ENCODE peak calls at places on chromosome 15, in five cellular contexts. Q is hypothalamus; H is 8988T; T is MCF 10A; P is activated CD4-positive, alpha-beta T cell treated with anti-CD3 and anti-CD28 coated beads for 1 hour. N is an unnamed sample.

GRCh38 chr15:101240364-101240763 is 11.5 kb downstream of the CHSY1 start:
- DNase-seq in H (no peak), Q (no peak), P (no peak), T (no peak), N (peak)

GRCh38 chr15:40501487-40501886 is 30.7 kb downstream of the CHST14 start:
- DNase-seq in T (peak), H (no peak), Q (no peak), P (no peak), N (no peak)

GRCh38 chr15:39273805-39274411 is 307.0 kb upstream of the THBS1 start:
- DNase-seq in P (no peak), H (no peak), Q (no peak), T (peak), N (no peak)

GRCh38 chr15:23823508-23823907 is 136.4 kb upstream of the NDN start:
- DNase-seq in H (no peak), P (no peak), Q (no peak), T (no peak), N (no peak)

GRCh38 chr15:85897207-85897817 is 102.6 kb upstream of the KLHL25 start:
- DNase-seq in P (no peak), Q (no peak), H (no peak), T (no peak), N (no peak)

GRCh38 chr15:78808550-78808949 is 2.7 kb downstream of the ADAMTS7 start:
- DNase-seq in Q (no peak), P (no peak), T (peak), H (peak), N (no peak)

GRCh38 chr15:81299630-81300273 is 24.2 kb downstream of the STARD5 start:
- DNase-seq in P (no peak), T (no peak), H (no peak), Q (no peak), N (no peak)

GRCh38 chr15:40828447-40829036 is at the start of gene PPP1R14D:
- DNase-seq in Q (no peak), H (no peak), P (no peak), T (no peak), N (no peak)

GRCh38 chr15:100833432-100834389 is 45.9 kb upstream of the ALDH1A3 start:
- DNase-seq in H (no peak), P (no peak), Q (no peak), T (no peak), N (no peak)

GRCh38 chr15:90519688-90520087 is 10.0 kb upstream of the CRTC3 start:
- DNase-seq in Q (no peak), T (no peak), P (no peak), H (no peak), N (peak)

GRCh38 chr15:39628131-39628482 is 47.2 kb downstream of the THBS1 start:
- DNase-seq in T (no peak), Q (no peak), H (no peak), P (no peak), N (no peak)

N was measured in stromal cell of bone marrow.